ENCODE peak calls at places on chromosome 22, in seven cellular contexts. S is foreskin fibroblast; I is B cell; J is HT-29; C is stimulated activated CD8-positive, alpha-beta memory T cell treated with anti-CD3 and anti-CD28 coated beads, Interleukin-12 subunit alpha, Interleukin-12 subunit beta, amount 100 ng/mL, for 1 hour; V is iPS-NIHi11; R is NCI-H510A treated with DMSO at 0.1 percent for 48 hours. Z is an unnamed sample.
A peak's percentile ranks its signal among the peaks of the same experiment; 100 is the strongest.

GRCh38 chr22:46099740-46100139 is 50.6 kb upstream of the PPARA start:
- DNase-seq in S (no peak), I (no peak), J (peak; percentile 23), C (no peak), V (no peak), R (no peak), Z (no peak)

GRCh38 chr22:50444663-50445062 is 30.2 kb downstream of the SBF1 start:
- DNase-seq in S (peak; percentile 93), I (no peak), J (peak; percentile 19), C (no peak), V (no peak), R (no peak), Z (no peak)

GRCh38 chr22:29704528-29705285 is 15.1 kb upstream of the CABP7 start:
- DNase-seq in S (peak; percentile 75), I (no peak), J (peak; percentile 68), C (no peak), V (no peak), R (peak; percentile 57), Z (no peak)

GRCh38 chr22:36532466-36532865 is 3.5 kb upstream of the EIF3D start:
- DNase-seq in S (no peak), I (no peak), J (no peak), C (no peak), V (no peak), R (no peak), Z (no peak)

GRCh38 chr22:36541831-36542391 is 12.9 kb upstream of the EIF3D start:
- DNase-seq in S (peak; percentile 81), I (no peak), J (peak; percentile 29), C (no peak), V (no peak), R (no peak), Z (no peak)

GRCh38 chr22:49589811-49590210 is 237.9 kb downstream of the BRD1 start:
- DNase-seq in S (no peak), I (no peak), J (no peak), C (no peak), V (no peak), R (no peak), Z (no peak)

GRCh38 chr22:50292643-50293440 is 14.6 kb downstream of the PLXNB2 start:
- DNase-seq in S (no peak), I (peak; percentile 85), J (peak; percentile 52), C (no peak), V (no peak), R (no peak), Z (no peak)

GRCh38 chr22:39003165-39003638 is 10.9 kb upstream of the APOBEC3C start:
- DNase-seq in S (peak; percentile 95), I (peak; percentile 77), J (peak; percentile 77), C (peak; percentile 62), V (peak; percentile 89), R (peak; percentile 76), Z (peak; percentile 85)

GRCh38 chr22:46482311-46482710 is 55.1 kb downstream of the CELSR1 start:
- DNase-seq in S (no peak), I (no peak), J (no peak), C (no peak), V (no peak), R (no peak), Z (no peak)

GRCh38 chr22:48893288-48894063 is 934.2 kb downstream of the BRD1 start:
- DNase-seq in S (no peak), I (no peak), J (no peak), C (no peak), V (no peak), R (no peak), Z (no peak)